ENCODE peak calls at places on chromosomes 7 and 10, in four cellular contexts. Y is endothelial cell of umbilical vein, T is HCT116, G is K562. O is an unnamed sample.

GRCh38 chr10:113453351-113453750 is 99.5 kb upstream of the HABP2 start:
- DNase-seq in Y (no peak), T (no peak), G (no peak), O (no peak)

GRCh38 chr10:48598243-48598935 is 6.5 kb downstream of the ARHGAP22 start:
- DNase-seq in G (no peak), Y (no peak), T (no peak), O (no peak)

GRCh38 chr10:102869290-102870198 is at the start of gene AS3MT:
- DNase-seq in T (no peak), G (no peak), Y (peak), O (no peak)

GRCh38 chr7:91683823-91684222 is 196.7 kb downstream of the MTERF1 start:
- DNase-seq in G (peak), Y (peak), T (no peak), O (peak)

GRCh38 chr7:41814888-41815287 is 112.0 kb upstream of the INHBA start:
- DNase-seq in Y (no peak), T (no peak), G (no peak), O (no peak)

GRCh38 chr7:1670894-1671875 is 1.1 kb downstream of the ELFN1 start:
- DNase-seq in Y (no peak), G (no peak), T (no peak), O (no peak)

GRCh38 chr7:91383186-91383585 is 119.0 kb downstream of the FZD1 start:
- DNase-seq in Y (no peak), G (no peak), T (no peak), O (no peak)

GRCh38 chr7:92669616-92670153 is 79.5 kb upstream of the FAM133B start:
- DNase-seq in Y (no peak), T (no peak), G (no peak), O (no peak)

GRCh38 chr7:1020849-1021251 is 23.5 kb upstream of the GPR146 start:
- DNase-seq in G (no peak), T (no peak), Y (no peak), O (no peak)

GRCh38 chr10:133257489-133258065 is 19.1 kb downstream of the ADAM8 start:
- DNase-seq in G (peak), T (no peak), Y (peak), O (peak)

DNA sequence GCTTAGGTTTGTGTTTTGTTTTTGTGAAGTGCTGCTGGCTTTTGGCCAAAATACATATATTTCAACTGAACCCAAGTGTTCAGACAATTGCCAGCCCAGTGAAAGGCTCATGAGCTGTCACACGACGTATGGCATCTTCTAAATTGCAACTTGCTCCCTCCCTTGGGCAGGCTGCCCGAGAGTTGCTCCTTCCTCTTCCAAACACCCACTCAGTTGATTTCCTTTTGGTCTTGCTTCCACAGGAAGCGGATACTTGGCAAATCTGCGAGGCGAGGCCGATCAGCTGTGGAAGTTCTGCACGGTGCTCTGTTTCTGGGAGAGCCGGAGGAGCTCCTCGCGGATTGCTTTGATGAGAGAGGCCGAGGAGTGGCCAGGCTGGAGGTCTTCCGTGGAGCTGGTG is 39.6 kb upstream of the ATP6V0A4 start:
- DNase-seq in T (no peak), G (no peak), Y (peak), O (no peak)
- TF ChIP-seq POLR2AphosphoS5 in T (no peak), G (no peak), Y (no peak), O (no peak)

DNA sequence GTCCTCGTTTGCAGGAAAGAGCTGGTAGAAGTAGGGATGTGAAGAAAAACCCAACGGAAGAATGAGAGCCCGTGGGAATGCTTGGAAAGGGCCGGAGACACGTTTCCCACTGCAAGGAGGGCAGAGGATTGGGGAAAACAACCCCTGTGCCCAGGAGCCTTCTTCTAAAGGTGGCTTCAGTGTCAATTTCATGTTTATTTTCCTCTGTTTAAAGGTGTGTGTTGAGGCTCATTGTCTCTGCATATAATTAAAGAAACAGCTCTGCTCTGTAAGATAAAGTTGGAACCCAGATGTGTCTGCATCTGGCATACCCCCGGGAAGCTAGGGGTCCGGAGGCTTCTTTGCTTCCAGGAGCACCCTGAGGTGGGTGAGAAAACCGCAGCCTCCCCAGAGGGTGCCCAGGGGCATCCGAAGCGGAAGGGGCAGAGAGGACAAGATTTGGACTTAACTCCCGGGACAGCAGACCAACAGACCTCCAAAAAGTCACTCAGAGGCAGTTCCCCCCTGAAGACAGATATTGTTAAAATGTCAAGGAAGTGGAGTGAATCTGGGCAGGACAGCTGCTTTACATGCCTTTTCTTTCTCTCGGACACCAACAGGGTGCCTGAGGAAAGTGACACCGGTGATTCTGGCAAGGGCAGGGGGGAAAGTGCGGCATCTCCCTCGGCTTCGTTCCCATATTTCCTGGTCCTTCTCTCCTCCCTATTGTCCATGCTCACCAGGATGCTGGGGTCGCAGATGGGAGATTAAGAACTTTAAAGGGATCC is 8.6 kb upstream of the GATA3 start:
- DNase-seq in T (no peak), G (no peak), Y (peak), O (no peak)
- TF ChIP-seq EZH2 in T (no peak), G (no peak), Y (no peak), O (no peak)

DNA sequence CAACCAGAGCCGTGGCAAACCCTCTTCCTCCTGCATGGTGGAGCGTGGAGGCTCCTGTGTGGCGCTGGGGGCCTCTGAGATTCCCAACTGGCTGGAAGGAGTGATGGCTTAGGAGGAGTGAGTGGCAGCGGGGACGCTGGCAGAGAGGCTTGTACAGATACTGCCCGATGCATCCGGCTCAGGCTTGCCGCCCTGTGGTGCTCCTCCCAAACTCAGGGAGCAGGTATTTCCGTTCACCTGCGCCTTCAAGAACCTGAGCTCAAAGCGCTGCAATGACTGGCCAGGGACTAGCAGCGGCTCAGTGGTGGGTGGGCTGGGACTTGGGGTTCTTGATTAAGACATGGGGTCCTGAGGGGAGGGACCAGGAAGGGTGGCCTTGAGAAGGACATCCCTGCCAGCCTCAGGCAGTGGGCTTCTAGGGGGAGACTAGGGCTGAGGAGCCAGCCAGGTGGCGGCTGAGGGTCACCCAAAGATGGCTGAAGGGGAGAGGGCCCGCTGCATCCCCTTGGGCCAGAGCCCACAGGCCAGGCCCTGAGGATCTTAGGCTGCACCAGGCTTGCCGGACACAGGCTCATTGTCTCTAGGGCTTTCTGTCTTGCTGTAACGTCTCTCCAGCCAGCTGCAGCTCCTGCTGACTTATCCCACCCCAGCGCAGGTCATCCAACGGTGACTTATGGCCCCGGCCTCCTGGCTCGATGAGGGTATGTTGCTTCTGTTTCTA is 3.2 kb downstream of the ZNF775 start:
- DNase-seq in Y (no peak), G (no peak), T (no peak), O (no peak)
- H3K4me3 ChIP-seq in Y (no peak), G (no peak), T (no peak), O (no peak)

DNA sequence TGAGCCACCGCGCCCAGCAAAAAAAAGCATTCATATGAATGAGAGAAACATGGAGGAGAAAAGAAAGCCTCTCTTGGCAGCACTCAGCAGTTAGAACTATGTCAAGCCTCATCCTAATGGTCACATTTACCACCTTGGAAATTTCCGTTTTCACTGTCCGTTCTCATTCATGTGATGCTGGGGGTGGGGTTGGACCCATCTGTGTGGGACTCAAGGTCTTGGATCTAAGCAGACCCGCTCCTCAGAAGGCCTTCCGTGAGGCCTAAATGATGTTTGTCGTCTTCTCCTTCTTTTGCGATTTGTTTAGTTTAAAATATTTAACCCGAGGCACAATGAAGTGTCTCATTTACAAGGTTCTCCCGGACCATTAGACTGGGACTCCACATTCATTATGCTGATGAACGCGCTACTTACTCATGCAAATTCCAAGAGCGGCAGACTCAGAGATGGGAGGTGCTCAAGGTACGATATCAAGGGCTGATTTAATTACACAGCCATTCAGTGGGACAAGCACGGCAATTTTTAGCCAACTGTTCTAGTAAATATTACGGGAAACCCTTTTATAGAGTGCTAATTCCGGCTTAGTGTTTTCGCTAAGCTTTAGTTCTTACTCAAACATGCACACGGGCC is 109.1 kb upstream of the EFCAB10 start:
- DNase-seq in G (no peak), T (no peak), Y (no peak), O (peak)
- TF ChIP-seq POLR2AphosphoS5 in G (no peak), T (no peak), Y (no peak), O (peak)

DNA sequence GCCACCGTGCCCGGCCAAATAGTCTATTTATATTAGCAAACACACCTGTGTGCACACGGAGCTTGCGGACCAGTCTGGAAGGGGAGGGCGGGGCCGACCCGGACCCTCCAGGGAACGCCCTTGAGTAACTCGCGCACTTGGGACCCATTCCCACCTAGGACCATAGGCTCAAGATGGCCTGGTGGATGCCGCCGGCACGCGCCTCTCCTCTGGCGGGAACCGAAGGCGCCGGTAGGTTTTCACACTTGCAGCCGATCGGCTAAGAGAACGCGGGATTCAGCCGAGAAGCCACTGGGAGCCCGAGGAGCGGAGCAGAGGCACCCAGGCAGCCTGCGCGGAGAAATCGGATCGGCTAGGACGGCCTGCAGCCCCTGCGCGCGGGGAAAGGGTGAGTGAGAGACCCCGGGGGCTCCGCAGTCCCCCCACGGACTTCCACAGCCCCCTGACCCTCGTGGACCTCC is 18.9 kb downstream of the IFT22 start:
- DNase-seq in Y (no peak), T (no peak), G (no peak), O (no peak)
- TF ChIP-seq EZH2 in Y (no peak), T (no peak), G (no peak), O (no peak)

GRCh38 chr10:100825946-100826660 is 80.7 kb downstream of the PAX2 start:
- DNase-seq in G (no peak), T (no peak), Y (no peak), O (no peak)

GRCh38 chr10:100828744-100829102 is 83.3 kb downstream of the PAX2 start:
- DNase-seq in T (no peak), G (peak), Y (no peak), O (no peak)

GRCh38 chr10:100827819-100828743 is 82.7 kb downstream of the PAX2 start:
- DNase-seq in T (no peak), Y (no peak), G (peak), O (no peak)

GRCh38 chr10:100826661-100826982 is 81.2 kb downstream of the PAX2 start:
- DNase-seq in G (no peak), Y (no peak), T (no peak), O (no peak)

GRCh38 chr10:100826983-100827818 is 81.8 kb downstream of the PAX2 start:
- DNase-seq in T (peak), Y (no peak), G (peak), O (no peak)
- H3K4me3 ChIP-seq in T (peak), Y (no peak), G (no peak), O (peak)

DNA sequence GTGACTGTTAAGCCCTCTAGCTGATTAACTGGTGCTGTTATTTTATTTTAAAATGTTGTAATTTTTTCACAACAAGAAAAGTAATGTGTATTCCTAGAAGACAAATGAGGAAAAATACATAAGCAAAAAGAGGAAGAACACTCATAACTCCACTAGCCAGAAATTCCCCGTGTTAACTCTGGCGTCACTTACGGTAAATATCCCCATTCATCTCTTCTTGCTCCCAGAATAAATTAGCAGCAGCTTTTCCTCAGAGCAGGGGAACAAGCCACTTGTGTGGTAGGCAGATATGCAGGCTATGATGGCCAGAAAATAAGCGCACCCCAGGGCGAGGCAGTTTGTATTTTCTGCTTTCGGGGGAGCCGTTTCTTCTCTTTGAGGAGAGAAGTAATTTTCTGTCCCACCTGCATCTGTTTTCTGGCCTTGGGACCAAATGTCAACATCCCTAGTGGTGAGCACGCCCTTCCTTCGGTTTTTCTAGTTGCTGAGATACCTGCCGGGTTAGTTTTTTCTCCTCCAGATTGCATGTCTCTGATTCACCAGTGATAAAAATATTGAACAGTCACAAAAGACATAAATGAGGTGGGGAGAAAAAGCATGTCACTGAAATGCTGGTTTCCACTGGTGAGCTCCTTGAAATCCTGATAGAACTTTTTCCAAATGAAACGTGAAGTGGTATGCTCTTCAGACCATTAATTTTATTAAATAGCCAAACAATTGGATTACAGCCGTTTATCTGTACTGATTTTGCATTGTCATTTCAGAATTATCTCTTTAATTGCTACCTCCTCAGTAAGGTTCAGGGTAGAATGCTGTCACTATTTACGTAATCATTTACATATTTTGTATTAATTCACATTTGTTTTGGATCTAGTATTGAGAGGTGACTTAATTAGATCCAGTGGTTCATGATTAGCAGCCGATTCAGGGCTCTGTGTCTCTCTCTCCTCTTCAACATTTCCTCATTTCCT is 268.1 kb downstream of the CAMK1D start:
- DNase-seq in Y (no peak), T (no peak), G (no peak), O (no peak)
- TF ChIP-seq POLR2AphosphoS5 in Y (no peak), T (no peak), G (no peak), O (no peak)

DNA sequence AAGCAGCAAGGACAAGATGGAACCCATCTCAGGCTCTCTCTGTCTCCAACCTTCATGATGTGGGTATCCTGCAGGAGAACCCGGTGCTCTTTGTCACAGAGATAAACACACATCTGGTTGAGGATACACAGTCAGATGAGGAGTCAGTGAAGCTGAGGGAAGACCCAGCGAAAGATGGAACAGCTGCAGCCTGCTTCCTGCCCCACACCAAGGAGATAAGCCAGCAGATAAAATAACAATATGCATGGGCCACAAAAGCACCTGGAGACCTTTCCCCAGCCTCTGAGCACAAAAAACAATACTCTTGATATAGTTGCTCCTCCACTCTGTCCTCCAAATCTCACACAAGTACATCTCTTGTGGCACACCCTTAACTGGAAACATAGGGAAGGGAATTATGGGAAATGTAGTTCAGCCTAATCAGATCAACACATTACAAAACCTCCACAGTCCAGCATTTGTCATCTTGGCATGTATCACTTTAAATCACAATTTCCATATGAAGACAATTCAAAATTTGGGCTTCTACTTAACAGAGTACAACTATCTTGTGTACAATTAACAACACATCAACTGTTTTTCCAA is 9.7 kb upstream of the FHIP2A start:
- DNase-seq in G (no peak), Y (no peak), T (no peak), O (no peak)
- TF ChIP-seq EZH2 in G (no peak), Y (no peak), T (no peak), O (no peak)

GRCh38 chr7:131330299-131330698 is 2.6 kb downstream of the MKLN1 start:
- DNase-seq in T (no peak), Y (no peak), G (no peak), O (no peak)
- H3K4me3 ChIP-seq in T (no peak), Y (no peak), G (no peak), O (peak)

O was measured in SK-N-MC.